ENCODE peak calls at places on chromosomes 5 and 9, in nine cellular contexts. Q is colonic mucosa, J is HCT116, M is IMR-90, B is mammary epithelial cell, G is SK-N-SH, H is GM23248, K is adipocyte, V is mesenchymal stem cell. F is an unnamed sample.

GRCh38 chr9:346114-346513 is 131.4 kb downstream of the DOCK8 start:
- DNase-seq in Q (no peak), J (no peak), M (no peak), B (no peak), G (no peak), H (no peak), K (no peak), V (no peak), F (no peak)

GRCh38 chr5:140367631-140368013 is 7.6 kb downstream of the SLC4A9 start:
- DNase-seq in Q (no peak), J (no peak), M (no peak), B (no peak), G (no peak), H (no peak), K (no peak), V (no peak), F (no peak)

GRCh38 chr5:150394103-150394502 is 18.6 kb downstream of the CD74 start:
- DNase-seq in Q (no peak), J (no peak), M (peak), B (peak), G (no peak), H (peak), K (peak), V (peak), F (no peak)

GRCh38 chr5:59040007-59040803 is 457.3 kb downstream of the RAB3C start:
- DNase-seq in Q (no peak), J (no peak), M (no peak), B (no peak), G (no peak), H (peak), K (no peak), V (peak), F (no peak)

GRCh38 chr5:11180890-11181289 is 419.9 kb upstream of the DAP start:
- DNase-seq in Q (no peak), J (no peak), M (no peak), B (no peak), G (no peak), H (no peak), K (no peak), V (no peak), F (no peak)

GRCh38 chr9:15306068-15306756 is 804 bp downstream of the TTC39B start:
- DNase-seq in Q (peak), J (no peak), M (peak), B (peak), G (peak), H (peak), K (peak), V (peak), F (no peak)

GRCh38 chr9:79682076-79682736 is 110.4 kb downstream of the TLE4 start:
- DNase-seq in Q (no peak), J (no peak), M (peak), B (no peak), G (no peak), H (no peak), K (peak), V (no peak), F (no peak)

GRCh38 chr5:140111859-140112551 is 1.9 kb upstream of the PURA start:
- DNase-seq in Q (no peak), J (no peak), M (no peak), B (no peak), G (no peak), H (no peak), K (no peak), V (no peak), F (no peak)

GRCh38 chr5:73129143-73129542 is 8.8 kb downstream of the TMEM171 start:
- DNase-seq in Q (peak), J (no peak), M (no peak), B (no peak), G (no peak), H (no peak), K (no peak), V (no peak), F (no peak)

GRCh38 chr5:54637654-54638053 is 120.1 kb downstream of the SNX18 start:
- DNase-seq in Q (no peak), J (no peak), M (peak), B (peak), G (no peak), H (no peak), K (no peak), V (no peak), F (no peak)

GRCh38 chr9:136339173-136339957 is 12.0 kb downstream of the GPSM1 start:
- DNase-seq in Q (peak), J (no peak), M (peak), B (peak), G (peak), H (peak), K (peak), V (peak), F (no peak)

GRCh38 chr9:87160148-87161107 is 213.1 kb upstream of the GAS1 start:
- DNase-seq in Q (no peak), J (no peak), M (no peak), B (no peak), G (no peak), H (no peak), K (peak), V (no peak), F (no peak)

GRCh38 chr5:1054018-1054798 is 45.6 kb downstream of the NKD2 start:
- DNase-seq in Q (no peak), J (no peak), M (no peak), B (no peak), G (peak), H (no peak), K (no peak), V (no peak), F (no peak)
- H3K9ac ChIP-seq in Q (no peak), J (no peak), M (no peak), B (no peak), G (no peak), H (no peak), K (no peak), V (no peak), F (no peak)

GRCh38 chr9:121598167-121599000 is 53.0 kb upstream of the DAB2IP start:
- DNase-seq in Q (peak), J (peak), M (peak), B (no peak), G (no peak), H (peak), K (peak), V (peak), F (no peak)

GRCh38 chr9:121597693-121598166 is 53.7 kb upstream of the DAB2IP start:
- DNase-seq in Q (no peak), J (no peak), M (no peak), B (no peak), G (no peak), H (no peak), K (no peak), V (no peak), F (no peak)

GRCh38 chr9:121601234-121601633 is 50.2 kb upstream of the DAB2IP start:
- DNase-seq in Q (no peak), J (no peak), M (no peak), B (peak), G (no peak), H (peak), K (peak), V (peak), F (no peak)

GRCh38 chr9:121599872-121600585 is 51.4 kb upstream of the DAB2IP start:
- DNase-seq in Q (no peak), J (no peak), M (no peak), B (no peak), G (peak), H (peak), K (peak), V (no peak), F (no peak)

GRCh38 chr9:121599186-121599871 is 52.1 kb upstream of the DAB2IP start:
- DNase-seq in Q (peak), J (peak), M (peak), B (peak), G (peak), H (peak), K (peak), V (peak), F (no peak)
- H3K9ac ChIP-seq in Q (peak), J (peak), M (peak), B (no peak), G (peak), H (peak), K (peak), V (peak), F (no peak)

GRCh38 chr5:170941788-170942187 is 80.0 kb downstream of the RANBP17 start:
- DNase-seq in Q (no peak), J (no peak), M (no peak), B (no peak), G (no peak), H (no peak), K (no peak), V (no peak), F (no peak)

GRCh38 chr5:170937914-170938313 is 76.1 kb downstream of the RANBP17 start:
- DNase-seq in Q (no peak), J (no peak), M (no peak), B (no peak), G (no peak), H (no peak), K (no peak), V (no peak), F (no peak)

GRCh38 chr5:170939178-170939577 is 77.4 kb downstream of the RANBP17 start:
- DNase-seq in Q (no peak), J (no peak), M (no peak), B (no peak), G (no peak), H (no peak), K (no peak), V (no peak), F (no peak)

DNA sequence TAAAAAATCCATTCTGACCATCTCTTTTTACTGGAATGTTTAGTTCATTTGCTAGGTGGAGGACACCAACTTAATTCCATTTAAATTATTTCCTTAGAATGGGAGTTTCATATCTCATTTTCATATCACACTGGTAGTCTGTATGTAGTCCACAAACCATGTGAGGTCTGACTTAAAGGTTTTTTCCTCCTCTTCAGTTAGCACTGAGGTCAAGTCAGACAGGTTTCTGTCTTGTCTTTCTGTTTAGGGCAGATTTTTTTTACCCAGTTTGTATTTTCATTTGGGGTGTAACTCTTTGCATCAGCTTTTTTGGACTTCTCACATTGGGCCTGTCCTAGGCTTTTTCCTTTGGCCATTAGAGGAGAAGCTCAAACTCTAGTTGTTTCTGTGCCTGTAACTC is 75.3 kb downstream of the RANBP17 start:
- DNase-seq in Q (no peak), J (no peak), M (no peak), B (no peak), G (no peak), H (no peak), K (no peak), V (no peak), F (no peak)
- H3K9ac ChIP-seq in Q (no peak), J (no peak), M (no peak), B (no peak), G (no peak), H (no peak), K (no peak), V (no peak), F (no peak)

DNA sequence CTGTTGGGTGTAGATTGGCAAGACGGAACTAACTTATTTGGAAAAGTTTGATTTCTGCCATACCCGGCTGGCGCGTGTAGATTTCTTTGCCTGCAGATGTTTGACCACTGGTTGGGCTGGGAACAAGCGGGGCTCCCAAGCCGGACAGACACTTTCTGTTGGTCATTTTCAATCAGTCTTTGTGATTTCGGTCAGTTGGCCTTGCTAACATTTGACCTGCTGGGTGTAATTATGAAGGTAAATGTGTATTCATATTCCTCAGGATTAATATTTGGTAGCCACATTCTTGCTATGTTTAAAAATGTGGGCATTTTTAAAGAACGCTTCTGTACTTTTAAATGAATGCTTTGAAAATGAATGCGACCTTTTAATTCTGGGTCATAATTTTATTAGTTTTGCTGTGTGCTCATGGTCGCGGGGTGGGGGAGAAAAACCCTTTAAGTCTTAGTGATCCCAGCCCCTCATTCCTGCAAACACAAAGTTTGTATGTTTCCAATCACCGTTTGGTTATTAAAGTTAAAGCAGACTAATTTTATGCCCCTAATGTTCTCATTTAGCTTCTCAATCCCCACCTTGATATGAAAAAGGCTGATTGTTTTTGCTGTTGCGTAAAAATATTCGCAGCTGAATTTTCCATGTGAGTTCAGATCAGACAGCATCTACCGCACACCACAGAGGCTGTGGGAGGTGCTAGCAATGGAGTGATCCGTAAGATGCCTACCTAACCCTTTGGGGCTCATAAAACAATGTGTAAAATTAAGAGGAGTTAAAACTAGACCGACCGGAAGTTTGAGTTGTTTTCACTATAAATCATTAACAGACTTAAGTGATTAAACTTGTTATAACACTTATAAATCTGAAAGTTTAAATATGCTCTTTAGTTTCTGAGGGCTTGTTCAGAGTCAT is 1.5 kb downstream of the RASGRF2 start:
- DNase-seq in Q (peak), J (no peak), M (peak), B (no peak), G (no peak), H (no peak), K (no peak), V (peak), F (no peak)
- H3K9ac ChIP-seq in Q (peak), J (no peak), M (peak), B (no peak), G (no peak), H (no peak), K (no peak), V (no peak), F (no peak)

GRCh38 chr9:129667378-129667777 is 1.9 kb downstream of the PRRX2 start:
- DNase-seq in Q (no peak), J (no peak), M (no peak), B (no peak), G (no peak), H (no peak), K (no peak), V (no peak), F (no peak)

GRCh38 chr9:129667850-129668249 is 2.4 kb downstream of the PRRX2 start:
- DNase-seq in Q (peak), J (no peak), M (no peak), B (no peak), G (no peak), H (peak), K (peak), V (no peak), F (no peak)

GRCh38 chr9:129669946-129670345 is 4.5 kb downstream of the PRRX2 start:
- DNase-seq in Q (no peak), J (no peak), M (no peak), B (no peak), G (no peak), H (peak), K (peak), V (no peak), F (no peak)

GRCh38 chr9:129671065-129671464 is 5.6 kb downstream of the PRRX2 start:
- DNase-seq in Q (no peak), J (no peak), M (no peak), B (no peak), G (no peak), H (peak), K (no peak), V (no peak), F (no peak)

GRCh38 chr9:129669141-129669718 is 3.8 kb downstream of the PRRX2 start:
- DNase-seq in Q (no peak), J (no peak), M (peak), B (no peak), G (no peak), H (peak), K (peak), V (peak), F (no peak)
- H3K9ac ChIP-seq in Q (no peak), J (no peak), M (peak), B (no peak), G (no peak), H (peak), K (no peak), V (no peak), F (no peak)